ENCODE peak calls at places on chromosome 18, in nine cellular contexts. B is AG09309; V is NCI-H2081; D is nucleus accumbens; R is AG08395; I is Daoy; Z is cardiac fibroblast; K is uterus; H is activated CD4-positive, alpha-beta T cell treated with anti-CD3 and anti-CD28 coated beads, Interleukin-2, amount 10 ng/mL, durations not matched to agents 7 days and 5 days. E is an unnamed sample.

GRCh38 chr18:63773616-63774015 is 1.6 kb upstream of the SERPINB7 start:
- DNase-seq in I (no peak), D (no peak), H (no peak), B (no peak), V (no peak), Z (no peak), K (no peak), R (no peak), E (no peak)

GRCh38 chr18:46755315-46756171 is 1.3 kb downstream of the ST8SIA5 start:
- DNase-seq in K (no peak), H (no peak), V (peak), I (no peak), Z (no peak), B (no peak), D (no peak), R (no peak), E (no peak)

GRCh38 chr18:3851159-3851558 is 401.2 kb downstream of the TGIF1 start:
- DNase-seq in K (no peak), R (no peak), D (no peak), H (no peak), I (no peak), V (no peak), Z (no peak), B (no peak), E (peak)

GRCh38 chr18:3983351-3983969 is 471.6 kb downstream of the DLGAP1 start:
- DNase-seq in Z (peak), K (no peak), B (peak), D (no peak), R (peak), I (peak), V (no peak), H (no peak), E (no peak)

GRCh38 chr18:1805526-1805925 is 765.8 kb downstream of the METTL4 start:
- DNase-seq in V (no peak), I (no peak), H (no peak), Z (no peak), B (no peak), R (no peak), K (no peak), D (no peak), E (no peak)

GRCh38 chr18:62976227-62976626 is 260.9 kb downstream of the PHLPP1 start:
- DNase-seq in V (peak), K (no peak), B (no peak), D (no peak), H (no peak), I (no peak), R (no peak), Z (peak), E (no peak)

GRCh38 chr18:21955757-21956652 is 213.4 kb upstream of the GATA6 start:
- DNase-seq in D (peak), K (peak), H (peak), B (peak), Z (peak), V (peak), R (peak), I (peak), E (peak)

GRCh38 chr18:77114564-77115391 is 17.8 kb downstream of the MBP start:
- DNase-seq in K (peak), H (no peak), Z (peak), I (peak), R (peak), B (peak), V (no peak), D (no peak), E (peak)

GRCh38 chr18:23852236-23853045 is 162.1 kb upstream of the TTC39C start:
- DNase-seq in I (no peak), Z (no peak), V (no peak), H (no peak), R (no peak), D (no peak), K (no peak), B (no peak), E (no peak)

GRCh38 chr18:48566588-48566987 is 27.8 kb downstream of the CTIF start:
- DNase-seq in D (no peak), K (no peak), V (no peak), R (no peak), B (no peak), I (peak), Z (peak), H (no peak), E (peak)

GRCh38 chr18:40852406-40852805 is 1102.6 kb upstream of the PIK3C3 start:
- DNase-seq in R (no peak), V (no peak), D (no peak), H (no peak), K (no peak), B (no peak), Z (no peak), I (no peak), E (no peak)

GRCh38 chr18:6785411-6785810 is 55.9 kb downstream of the ARHGAP28 start:
- DNase-seq in K (no peak), I (no peak), R (no peak), D (no peak), Z (no peak), B (no peak), H (no peak), V (no peak), E (no peak)

GRCh38 chr18:47287911-47288635 is 36.6 kb upstream of the SKOR2 start:
- DNase-seq in H (no peak), R (no peak), B (no peak), V (no peak), I (no peak), D (no peak), Z (no peak), K (no peak), E (no peak)